ENCODE peak calls at places on chromosomes 5 and 9, in eight cellular contexts. One of them, this sample, is unnamed. For H3K36me3, the result is how much of the 10 kb centered on the place peaks cover.

GRCh38 chr5:179132586-179133355 is 72.6 kb downstream of the ZNF354C start:
- DNase-seq in stomach: no peak
- DNase-seq in HepG2: no peak
- DNase-seq in fibroblast of lung: no peak
- DNase-seq in BJ: no peak
- DNase-seq in suprapubic skin: no peak
- DNase-seq in ovary: no peak
- DNase-seq in brain microvascular endothelial cell: no peak
- DNase-seq in this sample: peak

GRCh38 chr5:40428129-40428528 is 251.6 kb upstream of the PTGER4 start:
- DNase-seq in ovary: no peak
- DNase-seq in fibroblast of lung: peak
- DNase-seq in brain microvascular endothelial cell: peak
- DNase-seq in HepG2: no peak
- DNase-seq in suprapubic skin: no peak
- DNase-seq in stomach: no peak
- DNase-seq in BJ: no peak
- DNase-seq in this sample: no peak

GRCh38 chr9:94164756-94165549 is 80.7 kb downstream of the PTPDC1 start:
- DNase-seq in stomach: no peak
- DNase-seq in BJ: no peak
- DNase-seq in suprapubic skin: no peak
- DNase-seq in fibroblast of lung: no peak
- DNase-seq in HepG2: no peak
- DNase-seq in ovary: no peak
- DNase-seq in brain microvascular endothelial cell: no peak
- DNase-seq in this sample: no peak

GRCh38 chr5:159518361-159518760 is 188.1 kb upstream of the IL12B start:
- DNase-seq in fibroblast of lung: peak
- DNase-seq in suprapubic skin: no peak
- DNase-seq in BJ: peak
- DNase-seq in ovary: no peak
- DNase-seq in stomach: peak
- DNase-seq in brain microvascular endothelial cell: no peak
- DNase-seq in HepG2: no peak
- DNase-seq in this sample: no peak

GRCh38 chr9:98778711-98779530 is 17.4 kb downstream of the ANKS6 start:
- DNase-seq in BJ: no peak
- DNase-seq in stomach: no peak
- DNase-seq in ovary: no peak
- DNase-seq in fibroblast of lung: no peak
- DNase-seq in brain microvascular endothelial cell: no peak
- DNase-seq in suprapubic skin: no peak
- DNase-seq in HepG2: peak
- DNase-seq in this sample: no peak

GRCh38 chr9:38360880-38361836 is 31.3 kb upstream of the ALDH1B1 start:
- DNase-seq in stomach: no peak
- DNase-seq in BJ: no peak
- DNase-seq in ovary: peak
- DNase-seq in brain microvascular endothelial cell: peak
- DNase-seq in suprapubic skin: peak
- DNase-seq in HepG2: no peak
- DNase-seq in fibroblast of lung: peak
- DNase-seq in this sample: peak

GRCh38 chr9:15308511-15308910 is 1.5 kb upstream of the TTC39B start:
- DNase-seq in HepG2: no peak
- DNase-seq in BJ: peak
- DNase-seq in stomach: no peak
- DNase-seq in ovary: no peak
- DNase-seq in fibroblast of lung: peak
- DNase-seq in brain microvascular endothelial cell: peak
- DNase-seq in suprapubic skin: no peak
- DNase-seq in this sample: no peak

GRCh38 chr5:56169281-56169680 is 63.8 kb downstream of the ANKRD55 start:
- DNase-seq in suprapubic skin: no peak
- DNase-seq in stomach: no peak
- DNase-seq in ovary: no peak
- DNase-seq in HepG2: no peak
- DNase-seq in brain microvascular endothelial cell: no peak
- DNase-seq in BJ: no peak
- DNase-seq in fibroblast of lung: peak
- DNase-seq in this sample: no peak

GRCh38 chr9:121929893-121930875 is 162.9 kb downstream of the TTLL11 start:
- DNase-seq in fibroblast of lung: no peak
- DNase-seq in stomach: no peak
- DNase-seq in BJ: no peak
- DNase-seq in HepG2: peak
- DNase-seq in suprapubic skin: no peak
- DNase-seq in brain microvascular endothelial cell: no peak
- DNase-seq in ovary: no peak
- DNase-seq in this sample: no peak

GRCh38 chr5:121628783-121629182 is 222.9 kb upstream of the FTMT start:
- DNase-seq in fibroblast of lung: no peak
- DNase-seq in ovary: no peak
- DNase-seq in suprapubic skin: no peak
- DNase-seq in HepG2: no peak
- DNase-seq in brain microvascular endothelial cell: no peak
- DNase-seq in stomach: no peak
- DNase-seq in BJ: no peak
- DNase-seq in this sample: no peak

GRCh38 chr5:26763151-26763550 is 275.2 kb downstream of the CDH9 start:
- DNase-seq in stomach: no peak
- DNase-seq in HepG2: no peak
- DNase-seq in fibroblast of lung: no peak
- DNase-seq in brain microvascular endothelial cell: no peak
- DNase-seq in suprapubic skin: no peak
- DNase-seq in BJ: no peak
- DNase-seq in ovary: no peak
- DNase-seq in this sample: no peak

GRCh38 chr9:72600671-72601070 is 79.3 kb downstream of the TMC1 start:
- DNase-seq in fibroblast of lung: peak
- DNase-seq in stomach: no peak
- DNase-seq in suprapubic skin: no peak
- DNase-seq in brain microvascular endothelial cell: peak
- DNase-seq in ovary: no peak
- DNase-seq in BJ: no peak
- DNase-seq in HepG2: no peak
- DNase-seq in this sample: no peak

GRCh38 chr9:38107811-38108304 is 38.8 kb upstream of the SHB start:
- DNase-seq in HepG2: no peak
- DNase-seq in suprapubic skin: peak
- DNase-seq in brain microvascular endothelial cell: no peak
- DNase-seq in fibroblast of lung: peak
- DNase-seq in stomach: peak
- DNase-seq in ovary: no peak
- DNase-seq in BJ: no peak
- DNase-seq in this sample: no peak

GRCh38 chr5:145960848-145961600 is 24.6 kb downstream of the SH3RF2 start:
- DNase-seq in suprapubic skin: no peak
- DNase-seq in brain microvascular endothelial cell: no peak
- DNase-seq in stomach: no peak
- DNase-seq in ovary: no peak
- DNase-seq in fibroblast of lung: peak
- DNase-seq in HepG2: no peak
- DNase-seq in BJ: no peak
- DNase-seq in this sample: no peak

GRCh38 chr5:53368516-53368915 is 111.9 kb upstream of the FST start:
- DNase-seq in fibroblast of lung: peak
- DNase-seq in brain microvascular endothelial cell: no peak
- DNase-seq in suprapubic skin: no peak
- DNase-seq in HepG2: no peak
- DNase-seq in stomach: no peak
- DNase-seq in BJ: no peak
- DNase-seq in ovary: no peak
- DNase-seq in this sample: no peak

GRCh38 chr9:89701221-89701798 is 96.5 kb downstream of the GADD45G start:
- DNase-seq in BJ: no peak
- DNase-seq in HepG2: no peak
- DNase-seq in stomach: no peak
- DNase-seq in brain microvascular endothelial cell: no peak
- DNase-seq in suprapubic skin: peak
- DNase-seq in ovary: no peak
- DNase-seq in fibroblast of lung: no peak
- DNase-seq in this sample: no peak

DNA sequence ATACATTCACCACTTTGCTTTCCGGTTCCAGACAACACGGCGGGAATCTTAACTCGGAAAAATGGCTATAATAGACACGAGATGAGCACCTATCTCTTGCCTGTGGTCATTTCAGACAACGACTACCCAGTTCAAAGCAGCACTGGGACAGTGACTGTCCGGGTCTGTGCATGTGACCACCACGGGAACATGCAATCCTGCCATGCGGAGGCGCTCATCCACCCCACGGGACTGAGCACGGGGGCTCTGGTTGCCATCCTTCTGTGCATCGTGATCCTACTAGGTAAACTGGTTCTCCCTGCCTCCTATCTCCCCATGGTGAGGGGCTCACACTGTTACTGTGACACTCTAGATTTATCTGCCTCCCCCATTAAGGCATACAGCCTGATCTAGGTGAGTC is 124.2 kb downstream of the CDH6 start:
- DNase-seq in suprapubic skin: no peak
- DNase-seq in ovary: no peak
- DNase-seq in brain microvascular endothelial cell: no peak
- DNase-seq in BJ: no peak
- DNase-seq in fibroblast of lung: no peak
- DNase-seq in HepG2: no peak
- DNase-seq in stomach: no peak
- DNase-seq in this sample: no peak
- H3K36me3 ChIP-seq in suprapubic skin: under half
- H3K36me3 ChIP-seq in ovary: under half
- H3K36me3 ChIP-seq in brain microvascular endothelial cell: under half
- H3K36me3 ChIP-seq in BJ: under half
- H3K36me3 ChIP-seq in fibroblast of lung: under half
- H3K36me3 ChIP-seq in HepG2: under half
- H3K36me3 ChIP-seq in stomach: under half
- H3K36me3 ChIP-seq in this sample: under half

GRCh38 chr9:21840647-21841046 is 38.2 kb downstream of the MTAP start:
- DNase-seq in HepG2: no peak
- DNase-seq in fibroblast of lung: no peak
- DNase-seq in ovary: no peak
- DNase-seq in BJ: no peak
- DNase-seq in suprapubic skin: no peak
- DNase-seq in brain microvascular endothelial cell: no peak
- DNase-seq in stomach: no peak
- DNase-seq in this sample: no peak

GRCh38 chr9:21837501-21837900 is 35.1 kb downstream of the MTAP start:
- DNase-seq in stomach: no peak
- DNase-seq in HepG2: no peak
- DNase-seq in fibroblast of lung: peak
- DNase-seq in brain microvascular endothelial cell: no peak
- DNase-seq in ovary: no peak
- DNase-seq in BJ: no peak
- DNase-seq in suprapubic skin: no peak
- DNase-seq in this sample: no peak

GRCh38 chr9:21836437-21837161 is 34.2 kb downstream of the MTAP start:
- DNase-seq in fibroblast of lung: peak
- DNase-seq in suprapubic skin: no peak
- DNase-seq in stomach: no peak
- DNase-seq in ovary: no peak
- DNase-seq in HepG2: peak
- DNase-seq in brain microvascular endothelial cell: peak
- DNase-seq in BJ: peak
- DNase-seq in this sample: no peak

GRCh38 chr9:21841133-21841532 is 38.7 kb downstream of the MTAP start:
- DNase-seq in fibroblast of lung: no peak
- DNase-seq in HepG2: no peak
- DNase-seq in brain microvascular endothelial cell: no peak
- DNase-seq in BJ: no peak
- DNase-seq in stomach: no peak
- DNase-seq in suprapubic skin: no peak
- DNase-seq in ovary: no peak
- DNase-seq in this sample: no peak
- H3K36me3 ChIP-seq in fibroblast of lung: under half
- H3K36me3 ChIP-seq in HepG2: half or more
- H3K36me3 ChIP-seq in brain microvascular endothelial cell: under half
- H3K36me3 ChIP-seq in BJ: under half
- H3K36me3 ChIP-seq in stomach: half or more
- H3K36me3 ChIP-seq in suprapubic skin: under half
- H3K36me3 ChIP-seq in ovary: under half
- H3K36me3 ChIP-seq in this sample: half or more

DNA sequence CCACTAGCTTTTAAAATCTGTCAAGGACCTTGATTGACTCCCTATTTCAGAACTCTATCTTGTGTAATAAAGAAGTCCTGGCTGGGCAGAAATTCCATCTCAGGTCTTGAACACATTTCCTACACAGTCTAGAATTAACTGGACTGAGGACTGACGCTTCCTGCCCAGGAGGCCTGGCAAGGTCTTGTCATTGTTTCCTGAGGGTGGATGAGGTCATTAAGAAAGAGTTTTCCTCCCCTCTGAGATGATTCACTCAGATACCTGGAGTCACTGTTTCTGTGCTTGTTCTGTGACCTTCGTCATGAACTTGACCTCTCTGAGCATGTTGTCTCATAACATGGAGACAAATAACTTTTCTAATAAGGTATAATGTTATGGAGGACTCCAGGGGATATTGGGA is 10.0 kb downstream of the MTAP start:
- DNase-seq in ovary: no peak
- DNase-seq in HepG2: no peak
- DNase-seq in fibroblast of lung: peak
- DNase-seq in suprapubic skin: no peak
- DNase-seq in BJ: no peak
- DNase-seq in stomach: no peak
- DNase-seq in brain microvascular endothelial cell: no peak
- DNase-seq in this sample: no peak
- H3K36me3 ChIP-seq in ovary: under half
- H3K36me3 ChIP-seq in HepG2: half or more
- H3K36me3 ChIP-seq in fibroblast of lung: under half
- H3K36me3 ChIP-seq in suprapubic skin: under half
- H3K36me3 ChIP-seq in BJ: under half
- H3K36me3 ChIP-seq in stomach: half or more
- H3K36me3 ChIP-seq in brain microvascular endothelial cell: under half
- H3K36me3 ChIP-seq in this sample: half or more

GRCh38 chr5:72241346-72242003 is 78.6 kb downstream of the MRPS27 start:
- DNase-seq in brain microvascular endothelial cell: no peak
- DNase-seq in suprapubic skin: no peak
- DNase-seq in ovary: no peak
- DNase-seq in stomach: no peak
- DNase-seq in BJ: no peak
- DNase-seq in HepG2: peak
- DNase-seq in fibroblast of lung: no peak
- DNase-seq in this sample: no peak
- H3K36me3 ChIP-seq in brain microvascular endothelial cell: under half
- H3K36me3 ChIP-seq in suprapubic skin: under half
- H3K36me3 ChIP-seq in ovary: under half
- H3K36me3 ChIP-seq in stomach: under half
- H3K36me3 ChIP-seq in BJ: under half
- H3K36me3 ChIP-seq in HepG2: under half
- H3K36me3 ChIP-seq in fibroblast of lung: under half
- H3K36me3 ChIP-seq in this sample: under half

This sample was measured in RWPE2.